ENCODE peak calls at places on chromosome 9, in four cellular contexts. V is ACHN, W is foreskin fibroblast, R is HFF-Myc. U is an unnamed sample.

GRCh38 chr9:35729700-35730485 is 2.1 kb downstream of the TLN1 start:
- DNase-seq in R (peak), W (peak), V (peak), U (no peak)

GRCh38 chr9:71233646-71234045 is 112.2 kb upstream of the TRPM3 start:
- DNase-seq in V (no peak), W (no peak), R (no peak), U (no peak)

GRCh38 chr9:127637322-127637847 is 25.3 kb downstream of the STXBP1 start:
- DNase-seq in V (no peak), R (peak), W (peak), U (no peak)

GRCh38 chr9:129553277-129553676 is 67.6 kb downstream of the C9orf50 start:
- DNase-seq in V (no peak), W (no peak), R (no peak), U (no peak)

GRCh38 chr9:84170521-84171141 is 169.9 kb downstream of the SLC28A3 start:
- DNase-seq in W (peak), R (peak), V (peak), U (no peak)

GRCh38 chr9:98806394-98807069 is 938 bp upstream of the GALNT12 start:
- DNase-seq in W (no peak), V (peak), R (no peak), U (peak)

GRCh38 chr9:83544002-83544698 is 5.9 kb upstream of the FRMD3 start:
- DNase-seq in R (peak), W (peak), V (peak), U (peak)

GRCh38 chr9:91159664-91160121 is 202.0 kb downstream of the AUH start:
- DNase-seq in W (no peak), R (no peak), V (no peak), U (no peak)

GRCh38 chr9:123044556-123044955 is 11.1 kb downstream of the GPR21 start:
- DNase-seq in V (no peak), W (peak), R (peak), U (no peak)

GRCh38 chr9:4973246-4973645 is 11.8 kb upstream of the JAK2 start:
- DNase-seq in R (no peak), W (no peak), V (no peak), U (no peak)

GRCh38 chr9:15453956-15454355 is 31.3 kb downstream of the SNAPC3 start:
- DNase-seq in V (no peak), R (no peak), W (no peak), U (no peak)

GRCh38 chr9:136777359-136777758 is 13.0 kb upstream of the LCN15 start:
- DNase-seq in R (no peak), W (no peak), V (no peak), U (no peak)

GRCh38 chr9:21994526-21994995 is at the start of gene CDKN2B-AS1:
- DNase-seq in V (peak), R (no peak), W (no peak), U (no peak)

GRCh38 chr9:107024193-107024592 is 161.2 kb downstream of the ZNF462 start:
- DNase-seq in R (no peak), V (peak), W (no peak), U (no peak)

GRCh38 chr9:101018391-101018990 is 10.0 kb upstream of the PLPPR1 start:
- DNase-seq in V (no peak), R (no peak), W (no peak), U (no peak)

GRCh38 chr9:127980056-127980705 is 608 bp downstream of the EEIG1 start:
- DNase-seq in R (no peak), V (peak), W (no peak), U (peak)

GRCh38 chr9:93655621-93656425 is 79.4 kb downstream of the PHF2 start:
- DNase-seq in V (no peak), R (no peak), W (no peak), U (no peak)

GRCh38 chr9:91036826-91037510 is 235.3 kb downstream of the SYK start:
- DNase-seq in R (peak), W (peak), V (peak), U (peak)

GRCh38 chr9:4689687-4690104 is 10.3 kb downstream of the CDC37L1 start:
- DNase-seq in V (no peak), R (no peak), W (no peak), U (no peak)

GRCh38 chr9:32220750-32221149 is 163.7 kb upstream of the ACO1 start:
- DNase-seq in W (no peak), V (no peak), R (no peak), U (no peak)

U was measured in NCI-H1417.